ENCODE peak calls at places on chromosomes 11 and 22, in nine cellular contexts. P is kidney glomerular epithelial cell, Z is EL, L is endothelial cell, Y is fibroblast of the aortic adventitia, F is cardiac fibroblast, A is nucleus accumbens, G is fibroblast of mammary gland, O is T-helper 2 cell. X is an unnamed sample.

GRCh38 chr11:94731921-94732601 is 36.1 kb upstream of the AMOTL1 start:
- DNase-seq in F (peak), Z (peak), G (peak), O (no peak), A (no peak), Y (peak), L (peak), P (peak), X (peak)

GRCh38 chr22:42907404-42908081 is 50.5 kb upstream of the ARFGAP3 start:
- DNase-seq in A (no peak), O (no peak), F (peak), G (peak), Z (no peak), L (no peak), P (no peak), Y (peak), X (no peak)

GRCh38 chr11:12536566-12536965 is 137.7 kb upstream of the TEAD1 start:
- DNase-seq in L (no peak), G (no peak), O (no peak), P (no peak), F (no peak), Y (no peak), A (no peak), Z (no peak), X (no peak)

GRCh38 chr11:96246718-96247540 is 96.1 kb downstream of the MAML2 start:
- DNase-seq in G (peak), F (no peak), A (no peak), O (no peak), P (peak), Y (no peak), Z (no peak), L (no peak), X (no peak)

GRCh38 chr11:93552874-93553273 is 9.7 kb upstream of the SMCO4 start:
- DNase-seq in Y (no peak), L (no peak), F (no peak), A (no peak), G (no peak), P (no peak), O (no peak), Z (no peak), X (no peak)

GRCh38 chr11:43923327-43924111 is 18.9 kb upstream of the C11orf96 start:
- DNase-seq in G (peak), Z (peak), O (no peak), Y (peak), F (peak), A (peak), P (no peak), L (no peak), X (no peak)

GRCh38 chr11:131473510-131473909 is 103.1 kb downstream of the NTM start:
- DNase-seq in L (no peak), O (no peak), P (no peak), Z (no peak), A (no peak), F (no peak), G (no peak), Y (no peak), X (no peak)

GRCh38 chr22:43826142-43827093 is 14.3 kb upstream of the EFCAB6 start:
- DNase-seq in A (no peak), P (peak), L (no peak), G (peak), Z (peak), Y (peak), O (no peak), F (peak), X (peak)

GRCh38 chr11:119991669-119992068 is 146.2 kb downstream of the TRIM29 start:
- DNase-seq in L (no peak), O (no peak), Y (no peak), G (no peak), Z (no peak), P (no peak), A (no peak), F (no peak), X (no peak)

GRCh38 chr22:25183959-25184619 is 15.6 kb upstream of the CRYBB3 start:
- DNase-seq in Z (no peak), A (no peak), Y (no peak), F (no peak), O (no peak), G (no peak), L (no peak), P (no peak), X (no peak)

GRCh38 chr11:33258631-33259184 is 1.5 kb downstream of the HIPK3 start:
- DNase-seq in G (peak), F (peak), P (no peak), O (no peak), L (no peak), Y (peak), Z (no peak), A (no peak), X (no peak)

GRCh38 chr22:47329727-47330653 is 567.5 kb downstream of the TBC1D22A start:
- DNase-seq in A (no peak), O (no peak), F (no peak), Y (no peak), G (no peak), P (no peak), L (no peak), Z (no peak), X (no peak)

GRCh38 chr11:62005231-62005661 is 37.8 kb upstream of the FTH1 start:
- DNase-seq in A (no peak), G (no peak), Z (no peak), L (no peak), Y (peak), O (no peak), F (peak), P (no peak), X (no peak)

GRCh38 chr11:44537679-44538078 is 27.8 kb upstream of the CD82 start:
- DNase-seq in P (no peak), F (no peak), G (no peak), Z (no peak), Y (no peak), L (no peak), A (no peak), O (no peak), X (no peak)

GRCh38 chr11:47378011-47378835 is at the start of gene SPI1:
- DNase-seq in A (no peak), L (no peak), F (no peak), Z (no peak), Y (no peak), G (no peak), P (no peak), O (no peak), X (no peak)

GRCh38 chr22:23363683-23364082 is 183.4 kb downstream of the BCR start:
- DNase-seq in P (no peak), G (no peak), F (no peak), Y (no peak), A (no peak), Z (no peak), O (no peak), L (no peak), X (no peak)

GRCh38 chr22:17171313-17172171 is 12.5 kb upstream of the HDHD5 start:
- DNase-seq in Z (peak), O (peak), A (peak), Y (peak), G (peak), P (peak), F (peak), L (peak), X (no peak)

GRCh38 chr11:2444301-2445106 is at the start of the genes KCNQ1 and TRPM5:
- DNase-seq in Y (no peak), A (no peak), O (peak), Z (peak), P (no peak), L (peak), G (no peak), F (no peak), X (no peak)